ENCODE peak calls at places on chromosomes 13 and 19, in four cellular contexts. U is fibroblast of lung, Q is adrenal gland, I is GM23338. F is an unnamed sample.
A peak's percentile ranks its signal among the peaks of the same experiment; 100 is the strongest.

GRCh38 chr19:28443361-28443760 is 769.6 kb downstream of the UQCRFS1 start:
- DNase-seq in U (no peak), Q (no peak), I (no peak), F (no peak)

GRCh38 chr13:95564948-95565347 is 12.4 kb downstream of the CLDN10 start:
- DNase-seq in U (peak; percentile 57), Q (no peak), I (no peak), F (no peak)

GRCh38 chr13:111131610-111132009 is 16.5 kb downstream of the ARHGEF7 start:
- DNase-seq in U (no peak), Q (no peak), I (no peak), F (no peak)

GRCh38 chr13:24357756-24358155 is 48.4 kb downstream of the C1QTNF9 start:
- DNase-seq in U (no peak), Q (no peak), I (no peak), F (no peak)

GRCh38 chr13:83738407-83738806 is 143.9 kb downstream of the SLITRK1 start:
- DNase-seq in U (no peak), Q (no peak), I (no peak), F (no peak)

GRCh38 chr19:39188960-39189359 is 7.8 kb upstream of the NCCRP1 start:
- DNase-seq in U (no peak), Q (no peak), I (no peak), F (no peak)

GRCh38 chr19:31255863-31256600 is 93.2 kb downstream of the TSHZ3 start:
- DNase-seq in U (no peak), Q (no peak), I (no peak), F (no peak)

GRCh38 chr19:54517483-54517882 is 14.9 kb downstream of the LAIR2 start:
- DNase-seq in U (peak; percentile 11), Q (peak; percentile 44), I (peak; percentile 78), F (peak; percentile 46)

GRCh38 chr13:33140161-33140560 is 123.9 kb downstream of the KL start:
- DNase-seq in U (peak; percentile 18), Q (no peak), I (no peak), F (no peak)

GRCh38 chr19:31408460-31409124 is 59.4 kb upstream of the TSHZ3 start:
- DNase-seq in U (peak; percentile 85), Q (no peak), I (no peak), F (no peak)

GRCh38 chr13:44806841-44807240 is 182.4 kb downstream of the NUFIP1 start:
- DNase-seq in U (no peak), Q (no peak), I (no peak), F (no peak)

GRCh38 chr19:36172852-36173251 is 20.6 kb upstream of the COX7A1 start:
- DNase-seq in U (no peak), Q (no peak), I (no peak), F (no peak)

GRCh38 chr19:343941-344624 is 513 bp downstream of the MIER2 start:
- DNase-seq in U (peak; percentile 26), Q (peak; percentile 27), I (peak; percentile 47), F (peak; percentile 53)

GRCh38 chr13:44934724-44935123 is 54.5 kb downstream of the NUFIP1 start:
- DNase-seq in U (peak; percentile 49), Q (no peak), I (no peak), F (peak; percentile 55)

GRCh38 chr13:43020794-43021193 is 2.6 kb upstream of the DNAJC15 start:
- DNase-seq in U (no peak), Q (no peak), I (no peak), F (no peak)

GRCh38 chr13:109385161-109385560 is 401.2 kb downstream of the IRS2 start:
- DNase-seq in U (peak; percentile 34), Q (no peak), I (no peak), F (no peak)

GRCh38 chr19:44552324-44552723 is 22.8 kb upstream of the CEACAM20 start:
- DNase-seq in U (peak; percentile 12), Q (no peak), I (peak; percentile 87), F (peak; percentile 14)

GRCh38 chr13:86476656-86477055 is 677.4 kb upstream of the SLITRK6 start:
- DNase-seq in U (no peak), Q (no peak), I (no peak), F (no peak)

GRCh38 chr19:7983286-7983950 is 22.0 kb downstream of the ELAVL1 start:
- DNase-seq in U (no peak), Q (no peak), I (no peak), F (no peak)

GRCh38 chr19:7981661-7982060 is 23.8 kb downstream of the ELAVL1 start:
- DNase-seq in U (no peak), Q (no peak), I (no peak), F (no peak)

GRCh38 chr19:7981199-7981598 is 24.2 kb downstream of the ELAVL1 start:
- DNase-seq in U (no peak), Q (no peak), I (no peak), F (no peak)

GRCh38 chr19:7982103-7982502 is 23.3 kb downstream of the ELAVL1 start:
- DNase-seq in U (no peak), Q (no peak), I (no peak), F (no peak)

DNA sequence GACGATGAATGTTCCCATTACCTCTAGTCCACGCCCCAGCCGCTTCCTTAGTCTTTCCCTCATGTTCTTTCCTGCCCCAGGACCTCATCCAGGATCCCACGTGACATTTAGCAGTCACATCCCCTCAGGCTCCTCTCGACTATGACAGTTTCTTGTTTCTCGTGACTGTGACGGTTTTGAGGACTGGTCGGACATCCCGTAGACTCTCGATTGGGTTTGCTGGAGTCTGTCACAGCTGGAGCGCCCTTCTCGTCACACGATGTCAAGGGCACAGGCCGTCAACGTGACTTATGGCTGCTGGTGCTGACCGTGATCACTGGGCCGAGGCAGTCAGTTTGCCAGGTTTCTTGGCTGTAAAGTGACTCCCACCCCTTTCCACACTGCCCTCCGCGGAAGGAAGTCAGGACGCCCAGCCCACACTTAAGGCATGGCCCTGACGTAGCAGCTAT is 22.8 kb downstream of the ELAVL1 start:
- DNase-seq in U (no peak), Q (peak; percentile 45), I (no peak), F (no peak)
- H3K27ac ChIP-seq in U (no peak overlapping the region), Q (no peak overlapping the region), I (no peak overlapping the region), F (no peak overlapping the region)

DNA sequence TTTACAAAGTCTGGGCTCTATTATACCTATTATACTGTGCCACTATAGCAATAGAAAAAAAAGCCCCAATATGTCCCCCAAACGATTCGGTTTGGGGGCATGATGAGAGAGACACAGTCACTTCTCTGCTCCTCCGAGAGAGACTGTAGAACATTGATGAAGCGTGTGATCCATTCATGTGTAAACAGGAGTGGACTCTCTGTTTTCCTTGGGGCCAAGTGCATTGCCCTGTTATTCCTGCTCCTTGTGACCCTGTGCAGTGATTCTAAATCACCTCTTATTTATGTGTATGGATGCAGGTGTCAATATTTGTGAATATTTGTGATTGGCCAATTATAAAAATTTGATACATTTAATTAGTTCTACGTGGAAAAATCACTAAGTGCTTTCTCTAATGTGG is 17.0 kb downstream of the F10 start:
- DNase-seq in U (no peak), Q (no peak), I (no peak), F (no peak)
- H3K27me3 ChIP-seq in U (no peaks in the 10 kb centered on the region), Q (no peaks in the 10 kb centered on the region), I (no peaks in the 10 kb centered on the region), F (peaks cover 45% of the 10 kb centered on the region)

GRCh38 chr19:50567882-50568281 is 353 bp downstream of the LRRC4B start:
- DNase-seq in U (no peak), Q (no peak), I (no peak), F (no peak)

GRCh38 chr19:50569023-50569697 is 925 bp upstream of the LRRC4B start:
- DNase-seq in U (no peak), Q (no peak), I (no peak), F (no peak)

GRCh38 chr19:50567052-50567841 is 988 bp downstream of the LRRC4B start:
- DNase-seq in U (no peak), Q (no peak), I (peak; percentile 65), F (no peak)

GRCh38 chr19:50569938-50570540 is 1.8 kb upstream of the LRRC4B start:
- DNase-seq in U (no peak), Q (no peak), I (no peak), F (no peak)

GRCh38 chr19:50568321-50569022 is at the start of gene LRRC4B:
- DNase-seq in U (no peak), Q (no peak), I (peak; percentile 85), F (peak; percentile 16)
- H3K4me3 ChIP-seq in U (no peak within 1 kb of the TSS), Q (no peak within 1 kb of the TSS), I (peak within 1 kb of the TSS; percentile 62), F (peak within 1 kb of the TSS; percentile 95)

GRCh38 chr13:72820156-72820897 is 38.4 kb downstream of the PIBF1 start:
- DNase-seq in U (peak; percentile 16), Q (no peak), I (peak; percentile 22), F (no peak)
- H3K27ac ChIP-seq in U (no peak overlapping the region), Q (no peak overlapping the region), I (no peak overlapping the region), F (peak overlapping the region; percentile 9)

GRCh38 chr19:17683078-17683477 is 5.1 kb downstream of the UNC13A start:
- DNase-seq in U (no peak), Q (no peak), I (no peak), F (no peak)

GRCh38 chr19:17682273-17682672 is 5.9 kb downstream of the UNC13A start:
- DNase-seq in U (no peak), Q (no peak), I (no peak), F (no peak)

GRCh38 chr19:17686027-17686511 is 2.1 kb downstream of the UNC13A start:
- DNase-seq in U (no peak), Q (peak; percentile 21), I (peak; percentile 69), F (peak; percentile 42)

GRCh38 chr19:17685451-17686026 is 2.6 kb downstream of the UNC13A start:
- DNase-seq in U (no peak), Q (no peak), I (peak; percentile 62), F (no peak)

DNA sequence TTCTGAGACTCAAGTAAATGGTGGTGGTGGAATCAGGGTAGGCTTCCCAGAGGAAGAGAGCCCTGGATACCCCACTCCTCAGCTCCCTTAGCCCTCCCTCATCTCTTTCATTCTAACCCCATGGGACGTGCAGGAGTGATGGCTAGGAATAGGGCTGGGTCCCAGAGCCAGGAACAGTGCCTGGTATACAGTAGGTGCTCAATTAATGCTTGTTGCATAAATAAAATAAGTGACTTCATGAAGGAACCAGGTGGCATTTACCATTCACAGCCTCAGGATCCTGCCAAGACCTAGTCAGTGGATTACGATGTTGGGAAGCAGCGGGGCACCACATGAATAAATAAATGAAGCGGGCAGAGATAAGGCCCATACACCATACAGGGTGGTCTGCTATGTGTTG is 3.9 kb downstream of the UNC13A start:
- DNase-seq in U (no peak), Q (no peak), I (no peak), F (no peak)
- H3K27me3 ChIP-seq in U (peaks cover 20% of the 10 kb centered on the region), Q (peaks cover 22% of the 10 kb centered on the region), I (peaks cover 3% of the 10 kb centered on the region), F (peaks cover 29% of the 10 kb centered on the region)

DNA sequence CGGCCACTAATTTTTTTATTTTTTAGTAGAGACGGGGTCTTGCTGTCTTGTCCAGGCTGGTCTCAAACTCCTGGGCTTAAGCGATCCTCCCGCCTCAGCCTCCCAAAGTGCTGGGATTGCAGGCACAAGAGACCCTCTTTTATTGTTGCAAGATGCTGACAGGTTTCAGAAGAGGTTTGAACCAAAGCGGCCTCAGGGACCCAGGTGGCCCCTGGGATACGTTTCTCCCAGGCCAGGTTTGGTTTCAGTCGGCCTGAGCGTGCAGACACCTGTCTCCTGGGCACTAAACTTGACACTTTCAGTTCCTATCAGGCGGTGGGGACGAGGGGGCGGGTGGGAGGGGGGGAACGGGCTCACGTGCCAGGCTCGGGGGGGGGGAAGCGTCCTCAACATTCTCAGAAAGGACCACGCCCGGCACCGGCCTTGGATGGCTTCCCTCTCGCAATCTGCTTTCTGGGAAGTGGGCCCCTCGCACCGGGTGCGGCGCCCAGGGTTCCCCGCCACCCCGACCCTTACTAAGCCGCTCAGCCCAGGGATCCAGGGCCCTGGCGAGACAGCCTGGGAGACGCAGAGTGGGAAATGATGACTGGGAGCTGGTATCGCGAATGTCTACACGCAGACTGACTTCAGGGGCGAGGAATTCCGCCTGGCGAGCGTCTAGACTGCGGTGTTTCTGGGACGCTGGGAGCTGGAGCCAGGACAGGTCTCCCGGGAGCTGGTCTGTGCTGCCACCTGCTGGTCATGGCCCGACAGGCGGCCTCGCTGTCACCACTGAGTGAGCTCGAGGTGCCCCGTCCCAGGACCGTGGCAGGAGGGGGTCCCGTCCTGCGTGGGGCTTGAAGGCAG is 91.6 kb downstream of the GNG7 start:
- DNase-seq in U (peak; percentile 89), Q (peak; percentile 93), I (peak; percentile 95), F (peak; percentile 95)
- H3K4me3 ChIP-seq in U (peak overlapping the region; percentile 42), Q (no peak overlapping the region), I (peak overlapping the region; percentile 58), F (peak overlapping the region; percentile 17)

F was measured in cardiac muscle cell.